ENCODE peak calls at places on chromosomes 6 and 20, in ten cellular contexts. P, Y, E, O, G, U, D, B, C and T are unnamed samples.

GRCh38 chr6:1644516-1644915 is 34.8 kb downstream of the FOXC1 start:
- DNase-seq in B (no peak), Y (no peak), G (no peak), E (no peak), P (no peak), O (no peak), D (no peak), U (no peak), C (no peak), T (no peak)

GRCh38 chr20:24863356-24863755 is 85.7 kb upstream of the CST7 start:
- DNase-seq in Y (no peak), B (no peak), C (no peak), P (no peak), O (no peak), G (peak; percentile 80), E (peak; percentile 55), D (no peak), U (peak; percentile 89), T (peak; percentile 22)

GRCh38 chr6:148342146-148343027 is at the start of gene SASH1:
- DNase-seq in D (peak; percentile 66), G (peak; percentile 88), O (peak; percentile 72), Y (peak; percentile 76), P (peak; percentile 73), B (peak; percentile 73), E (peak; percentile 77), C (peak; percentile 73), U (peak; percentile 70), T (peak; percentile 75)

GRCh38 chr6:2857580-2858337 is 16.1 kb upstream of the SERPINB1 start:
- DNase-seq in O (peak; percentile 83), D (peak; percentile 54), P (no peak), B (no peak), G (peak; percentile 92), C (no peak), U (peak; percentile 37), E (peak; percentile 64), Y (peak; percentile 87), T (no peak)

GRCh38 chr6:35492664-35493284 is 4.1 kb downstream of the TEAD3 start:
- DNase-seq in U (no peak), G (no peak), B (no peak), P (no peak), E (no peak), O (no peak), D (peak; percentile 5), Y (no peak), C (no peak), T (no peak)

GRCh38 chr6:12275084-12275483 is 15.1 kb upstream of the EDN1 start:
- DNase-seq in Y (no peak), G (peak; percentile 34), O (peak; percentile 53), E (no peak), B (no peak), P (no peak), C (no peak), U (peak; percentile 44), D (no peak), T (no peak)

GRCh38 chr6:35810831-35811698 is 5.9 kb downstream of the LHFPL5 start:
- DNase-seq in P (no peak), B (no peak), D (no peak), G (peak; percentile 80), C (peak; percentile 55), Y (no peak), O (peak; percentile 78), E (peak; percentile 69), U (peak; percentile 47), T (peak; percentile 99)

GRCh38 chr6:84263557-84263956 is 36.1 kb upstream of the CEP162 start:
- DNase-seq in Y (no peak), C (no peak), D (no peak), E (no peak), U (no peak), G (peak; percentile 61), B (no peak), O (peak; percentile 13), P (no peak), T (no peak)

GRCh38 chr6:143843689-143844405 is 709 bp downstream of the LTV1 start:
- DNase-seq in C (no peak), O (peak; percentile 9), G (peak; percentile 26), B (no peak), P (no peak), Y (no peak), E (peak; percentile 11), D (no peak), U (peak; percentile 24), T (peak; percentile 6)

GRCh38 chr6:132818404-132819359 is 4.3 kb downstream of the RPS12 start:
- DNase-seq in B (no peak), P (no peak), D (no peak), Y (no peak), G (peak; percentile 28), C (no peak), E (peak; percentile 30), O (no peak), U (peak; percentile 62), T (no peak)

GRCh38 chr6:18053071-18053475 is 65.6 kb upstream of the KIF13A start:
- DNase-seq in B (no peak), U (peak; percentile 88), C (peak; percentile 59), O (no peak), Y (no peak), P (no peak), G (no peak), E (peak; percentile 75), D (no peak), T (peak; percentile 98)

GRCh38 chr6:31396422-31397152 is 6.8 kb upstream of the MICA start:
- DNase-seq in B (peak; percentile 87), G (peak; percentile 88), U (peak; percentile 72), D (peak; percentile 81), E (peak; percentile 70), P (peak; percentile 79), C (peak; percentile 94), O (peak; percentile 66), Y (peak; percentile 93), T (peak; percentile 72)

GRCh38 chr6:112464901-112465661 is 118.0 kb downstream of the RFPL4B start:
- DNase-seq in B (no peak), P (no peak), D (no peak), C (no peak), Y (no peak), O (no peak), G (no peak), E (no peak), U (no peak), T (no peak)

GRCh38 chr6:132790450-132790849 is 8.0 kb downstream of the SLC18B1 start:
- DNase-seq in C (no peak), G (no peak), O (no peak), D (no peak), Y (no peak), P (no peak), E (no peak), U (no peak), B (no peak), T (no peak)

GRCh38 chr20:4681971-4682370 is 39.7 kb upstream of the PRND start:
- DNase-seq in P (peak; percentile 19), E (peak; percentile 68), Y (no peak), G (peak; percentile 28), B (no peak), D (no peak), C (no peak), O (no peak), U (peak; percentile 87), T (peak; percentile 92)

DNA sequence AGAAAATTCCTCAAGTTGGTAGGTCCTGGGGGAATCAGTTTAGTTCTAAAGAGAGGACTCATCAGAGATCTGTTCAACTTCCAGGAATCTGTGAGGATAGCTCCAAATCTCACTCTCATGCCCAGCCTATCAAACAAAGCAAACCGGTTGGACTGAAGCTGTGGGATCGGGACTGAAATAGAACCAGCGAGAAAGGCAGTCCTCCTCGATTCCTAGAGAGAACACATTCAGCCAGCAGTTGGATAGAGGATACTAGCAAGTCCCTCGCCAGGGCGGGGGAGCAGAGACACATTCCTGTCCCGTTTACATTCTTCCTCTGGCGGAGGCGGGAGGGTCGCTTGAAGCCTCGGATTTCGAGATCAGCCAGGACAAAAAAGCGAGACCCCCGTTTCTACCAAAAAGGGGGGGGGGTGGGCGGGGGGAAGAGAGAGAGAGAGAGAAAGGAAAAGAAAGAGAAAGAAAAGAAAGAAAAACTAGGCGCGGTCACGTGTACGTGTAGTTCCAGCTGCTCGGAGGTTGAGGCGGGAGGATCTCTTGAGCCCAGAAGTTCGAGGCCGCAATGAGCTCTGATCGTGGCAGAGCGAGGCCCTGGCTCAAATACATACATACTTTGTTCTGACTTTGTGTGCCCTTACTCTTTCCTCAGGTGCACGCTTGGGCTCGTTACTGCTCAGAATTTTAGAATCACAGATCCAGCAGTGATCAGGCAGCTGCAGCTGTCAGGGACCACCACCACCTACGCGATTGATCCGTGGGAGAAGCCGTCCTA is 19.5 kb downstream of the ZNF311 start:
- DNase-seq in C (peak; percentile 94), P (peak; percentile 67), U (peak; percentile 98), O (peak; percentile 97), Y (peak; percentile 83), G (peak; percentile 99), D (peak; percentile 71), E (peak; percentile 98), B (peak; percentile 90), T (peak; percentile 97)
- H3K4me3 ChIP-seq in C (peak overlapping the region; percentile 32), P (peak overlapping the region; percentile 80), U (peak overlapping the region; percentile 61), O (peak overlapping the region; percentile 47), Y (peak overlapping the region; percentile 42), G (peak overlapping the region; percentile 57), D (peak overlapping the region; percentile 72), E (peak overlapping the region; percentile 57), B (peak overlapping the region; percentile 62), T (peak overlapping the region; percentile 32)

DNA sequence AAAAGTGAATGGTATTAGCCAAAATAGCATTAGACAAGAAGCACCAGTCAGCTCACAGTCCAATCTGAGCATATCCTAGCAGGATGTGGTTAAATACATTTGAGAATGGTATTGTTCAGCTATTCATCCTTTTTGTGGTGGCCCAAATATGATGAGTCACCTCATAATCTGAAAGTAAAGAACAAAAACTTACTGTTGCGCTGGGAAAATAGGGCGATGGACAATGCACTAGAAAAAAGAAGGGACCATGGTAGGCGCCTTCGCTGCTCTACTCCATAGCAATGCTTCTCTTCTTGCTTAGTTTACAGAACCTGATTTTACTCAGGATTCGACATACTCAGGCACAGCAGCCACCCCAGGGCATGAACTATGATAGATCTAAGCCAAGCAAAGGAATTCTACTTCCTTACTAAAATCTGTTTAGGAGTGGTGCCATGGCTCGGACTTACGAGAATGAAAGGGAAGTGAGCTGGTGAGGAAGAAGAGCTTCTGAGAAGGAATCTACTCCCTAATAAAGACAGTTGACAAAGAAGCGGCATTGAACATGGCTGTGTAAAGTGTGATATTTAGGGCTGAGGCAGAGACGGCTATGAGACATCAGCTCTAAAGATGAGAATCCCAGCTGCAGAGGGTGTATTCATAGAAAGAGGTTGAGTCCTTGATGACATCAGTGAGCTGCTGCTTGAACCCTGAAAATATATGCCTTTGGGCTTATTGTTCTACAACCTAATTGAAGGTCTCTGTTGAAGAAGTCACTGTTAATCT is 16.6 kb upstream of the FBXO9 start:
- DNase-seq in E (peak; percentile 91), U (peak; percentile 87), P (no peak), D (no peak), B (no peak), G (peak; percentile 90), Y (no peak), C (peak; percentile 48), O (no peak), T (peak; percentile 83)
- H3K4me3 ChIP-seq in E (no peak overlapping the region), U (no peak overlapping the region), P (peak overlapping the region; percentile 43), D (no peak overlapping the region), B (no peak overlapping the region), G (peak overlapping the region; percentile 13), Y (peak overlapping the region; percentile 6), C (no peak overlapping the region), O (no peak overlapping the region), T (no peak overlapping the region)

GRCh38 chr6:41428402-41428994 is 93.1 kb downstream of the NCR2 start:
- DNase-seq in B (no peak), E (no peak), O (no peak), C (no peak), Y (no peak), D (no peak), U (peak; percentile 16), P (no peak), G (peak; percentile 30), T (no peak)
- H3K4me3 ChIP-seq in B (peak overlapping the region; percentile 56), E (no peak overlapping the region), O (peak overlapping the region; percentile 35), C (peak overlapping the region; percentile 38), Y (peak overlapping the region; percentile 53), D (peak overlapping the region; percentile 67), U (no peak overlapping the region), P (peak overlapping the region; percentile 72), G (no peak overlapping the region), T (peak overlapping the region; percentile 31)

GRCh38 chr6:6217838-6218237 is 102.6 kb downstream of the F13A1 start:
- DNase-seq in E (no peak), G (no peak), D (no peak), P (no peak), U (no peak), B (no peak), Y (no peak), C (no peak), O (no peak), T (no peak)
- H3K4me3 ChIP-seq in E (no peak overlapping the region), G (no peak overlapping the region), D (no peak overlapping the region), P (no peak overlapping the region), U (no peak overlapping the region), B (no peak overlapping the region), Y (no peak overlapping the region), C (no peak overlapping the region), O (no peak overlapping the region), T (no peak overlapping the region)